ENCODE peak calls at places on chromosome 18, in six cellular contexts. M is Panc1, W is HCT116, F is GM23338, O is HepG2, T is upper lobe of left lung. D is an unnamed sample.

GRCh38 chr18:27750014-27750413 is 426.9 kb downstream of the CDH2 start:
- ATAC-seq in M (no peak), W (peak), F (peak), O (peak), T (no peak), D (no peak)

GRCh38 chr18:76955529-76956170 is 133.3 kb downstream of the ZNF236 start:
- ATAC-seq in M (no peak), W (no peak), F (no peak), O (no peak), T (peak), D (no peak)

GRCh38 chr18:34494359-34494696 is 215.8 kb upstream of the DTNA start:
- ATAC-seq in M (no peak), W (no peak), F (peak), O (no peak), T (no peak), D (peak)

GRCh38 chr18:48782381-48782841 is 168.4 kb downstream of the SMAD7 start:
- ATAC-seq in M (no peak), W (no peak), F (no peak), O (no peak), T (no peak), D (peak)

GRCh38 chr18:62187543-62188378 is 706 bp downstream of the RELCH start:
- ATAC-seq in M (peak), W (peak), F (peak), O (peak), T (peak), D (no peak)

GRCh38 chr18:53639696-53640095 is 584.8 kb downstream of the MBD2 start:
- ATAC-seq in M (no peak), W (no peak), F (no peak), O (no peak), T (no peak), D (no peak)

GRCh38 chr18:12883003-12883683 is 894 bp downstream of the PTPN2 start:
- ATAC-seq in M (peak), W (peak), F (peak), O (peak), T (no peak), D (peak)

GRCh38 chr18:57976230-57976773 is 67.7 kb upstream of the NEDD4L start:
- ATAC-seq in M (no peak), W (no peak), F (no peak), O (no peak), T (peak), D (no peak)

DNA sequence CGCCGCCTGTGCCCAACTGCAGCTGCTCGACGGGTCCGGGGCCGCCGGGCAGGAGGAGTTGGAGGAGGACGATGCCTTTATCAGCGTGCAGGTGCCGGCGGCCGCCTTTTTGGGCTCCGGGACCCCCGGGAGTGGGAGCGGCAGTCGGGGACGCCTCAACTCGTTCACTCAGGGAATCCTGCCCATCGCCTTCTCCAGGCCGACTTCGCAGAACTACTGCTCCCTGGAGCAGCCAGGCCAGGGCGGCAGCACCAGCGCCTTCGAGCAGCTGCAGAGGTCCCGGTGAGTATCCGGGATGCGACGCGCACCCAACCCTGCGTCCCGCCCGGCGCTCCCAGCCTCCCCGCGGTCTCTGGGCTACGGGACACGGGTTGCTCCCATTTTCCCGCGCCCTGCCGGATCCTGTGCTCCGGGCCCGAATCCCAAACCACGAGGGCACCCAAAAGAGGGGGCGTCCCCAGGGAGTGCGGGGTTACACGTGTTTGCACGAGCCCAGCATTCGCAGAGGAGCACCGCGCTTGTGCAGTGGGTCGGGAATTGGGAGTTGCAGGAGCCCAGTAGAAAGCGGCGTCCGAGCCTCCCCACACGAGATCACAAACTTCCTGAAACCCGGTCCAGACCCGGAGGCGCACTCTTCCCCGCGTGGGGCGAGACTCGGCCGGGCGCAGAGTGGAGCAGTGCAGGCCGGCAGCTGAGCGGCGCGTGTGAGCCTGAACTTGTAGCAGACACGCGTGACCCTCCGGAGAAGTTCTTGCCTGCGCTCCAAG is 1.2 kb downstream of the CABLES1 start:
- ATAC-seq in M (peak), W (no peak), F (peak), O (peak), T (peak), D (peak)
- TF ChIP-seq POLR2AphosphoS5 in M (no peak), W (no peak), F (no peak), O (peak), T (no peak), D (no peak)

DNA sequence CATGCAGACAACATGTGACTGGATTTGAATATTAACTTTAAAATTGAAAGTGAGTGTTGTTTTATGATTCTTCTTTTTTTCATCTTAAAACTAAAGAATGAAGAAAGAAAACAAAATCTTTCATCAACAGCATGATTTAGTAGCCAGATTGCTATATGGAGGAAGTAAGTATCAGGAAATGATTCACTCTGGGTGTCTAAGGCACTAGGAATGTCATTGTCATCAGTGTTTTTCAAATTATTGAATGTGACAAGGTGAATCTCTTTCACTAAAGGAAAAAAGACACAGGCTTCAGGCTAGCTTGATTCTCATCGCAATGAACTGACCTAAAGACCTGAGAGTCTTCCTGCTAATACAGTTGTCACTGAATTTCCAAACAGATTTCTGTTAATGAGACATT is 430.1 kb downstream of the FBXO15 start:
- ATAC-seq in M (no peak), W (no peak), F (no peak), O (no peak), T (no peak), D (no peak)
- TF ChIP-seq POLR2AphosphoS5 in M (no peak), W (no peak), F (no peak), O (no peak), T (no peak), D (no peak)

GRCh38 chr18:9716375-9716774 is 8.3 kb downstream of the RAB31 start:
- ATAC-seq in M (no peak), W (no peak), F (no peak), O (no peak), T (no peak), D (no peak)

GRCh38 chr18:9720327-9720726 is 12.2 kb downstream of the RAB31 start:
- ATAC-seq in M (no peak), W (peak), F (peak), O (no peak), T (no peak), D (no peak)

GRCh38 chr18:9721893-9722515 is 13.9 kb downstream of the RAB31 start:
- ATAC-seq in M (peak), W (no peak), F (no peak), O (no peak), T (peak), D (no peak)

GRCh38 chr18:9716780-9717563 is 8.9 kb downstream of the RAB31 start:
- ATAC-seq in M (no peak), W (no peak), F (no peak), O (no peak), T (no peak), D (no peak)

GRCh38 chr18:9719421-9719981 is 11.4 kb downstream of the RAB31 start:
- ATAC-seq in M (peak), W (peak), F (no peak), O (no peak), T (peak), D (peak)
- TF ChIP-seq POLR2AphosphoS5 in M (no peak), W (peak), F (no peak), O (no peak), T (no peak), D (peak)

DNA sequence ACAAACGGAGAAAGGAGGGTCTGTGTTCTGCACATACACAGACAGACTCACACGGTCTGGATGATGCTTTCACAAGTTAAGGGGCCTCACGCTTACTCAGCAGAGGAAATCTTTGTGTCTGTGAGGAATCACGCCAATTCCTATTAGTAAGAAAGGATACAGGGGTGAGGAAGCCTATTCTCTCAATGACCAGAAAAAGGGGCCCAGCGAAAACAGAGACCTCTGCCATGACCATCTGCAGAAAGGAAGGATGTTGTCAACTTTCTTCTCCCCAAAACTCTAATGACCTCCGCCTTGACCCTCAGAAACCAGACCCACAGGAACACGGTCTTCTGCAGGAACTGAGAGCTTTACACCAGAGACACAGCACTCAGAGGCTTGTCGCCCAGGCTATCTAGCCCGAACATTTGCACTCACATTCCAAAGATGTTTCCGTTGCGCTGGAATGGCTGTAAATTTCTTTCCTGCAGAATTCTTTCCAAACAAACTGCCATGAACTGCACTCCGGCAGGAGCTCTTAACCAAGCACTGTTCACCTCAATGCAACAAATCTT is 186.3 kb downstream of the TCF4 start:
- ATAC-seq in M (peak), W (no peak), F (peak), O (peak), T (no peak), D (peak)
- TF ChIP-seq POLR2AphosphoS5 in M (no peak), W (no peak), F (no peak), O (no peak), T (peak), D (no peak)

DNA sequence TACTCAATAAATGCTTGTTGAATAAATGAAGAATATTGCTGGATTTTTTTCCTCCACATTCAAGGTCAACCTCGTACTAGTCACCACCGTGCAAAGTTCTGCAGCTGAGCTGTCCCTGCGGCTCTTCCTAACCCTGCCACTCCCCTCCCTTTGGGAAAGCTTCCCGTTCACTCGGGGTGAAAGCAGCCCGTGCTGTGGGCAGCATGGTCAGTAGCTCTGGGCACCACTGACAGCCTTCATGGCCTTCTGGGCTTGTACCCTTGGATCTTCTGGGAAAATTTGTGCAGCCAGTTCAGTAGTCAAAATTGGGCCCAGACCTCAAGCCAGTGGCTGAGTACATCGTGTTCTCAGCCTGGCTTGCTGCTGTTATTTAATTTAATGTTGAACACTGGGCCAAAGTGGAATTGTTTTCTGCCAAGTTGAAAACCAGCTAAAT is 469.2 kb upstream of the RAB12 start:
- ATAC-seq in M (no peak), W (no peak), F (no peak), O (peak), T (peak), D (peak)
- TF ChIP-seq POLR2AphosphoS5 in M (no peak), W (no peak), F (no peak), O (no peak), T (no peak), D (peak)

GRCh38 chr18:78830826-78831225 is 148.8 kb upstream of the SALL3 start:
- ATAC-seq in M (peak), W (no peak), F (no peak), O (no peak), T (no peak), D (no peak)
- TF ChIP-seq POLR2AphosphoS5 in M (no peak), W (no peak), F (no peak), O (no peak), T (no peak), D (no peak)